ENCODE peak calls at places on chromosomes 1 and 21, in six cellular contexts. One of them, this sample, is unnamed.

GRCh38 chr21:15062566-15062965 is 2.2 kb downstream of the NRIP1 start:
- DNase-seq in right cardiac atrium: no peak
- DNase-seq in NCI-H146: no peak
- DNase-seq in dorsolateral prefrontal cortex: no peak
- DNase-seq in NCI-H1105 treated with DMSO at 0.1 percent for 48 hours: peak; percentile 29
- DNase-seq in HTR-8/SVneo: no peak
- DNase-seq in this sample: no peak

GRCh38 chr1:12488666-12489354 is 129.2 kb downstream of the DHRS3 start:
- DNase-seq in right cardiac atrium: no peak
- DNase-seq in dorsolateral prefrontal cortex: no peak
- DNase-seq in NCI-H146: no peak
- DNase-seq in NCI-H1105 treated with DMSO at 0.1 percent for 48 hours: no peak
- DNase-seq in HTR-8/SVneo: no peak
- DNase-seq in this sample: no peak

GRCh38 chr1:158067651-158068050 is 74.2 kb downstream of the KIRREL1 start:
- DNase-seq in NCI-H146: no peak
- DNase-seq in NCI-H1105 treated with DMSO at 0.1 percent for 48 hours: no peak
- DNase-seq in HTR-8/SVneo: no peak
- DNase-seq in dorsolateral prefrontal cortex: no peak
- DNase-seq in right cardiac atrium: no peak
- DNase-seq in this sample: no peak

GRCh38 chr1:7574121-7575040 is 196.7 kb upstream of the VAMP3 start:
- DNase-seq in NCI-H1105 treated with DMSO at 0.1 percent for 48 hours: no peak
- DNase-seq in dorsolateral prefrontal cortex: peak; percentile 33
- DNase-seq in HTR-8/SVneo: no peak
- DNase-seq in right cardiac atrium: no peak
- DNase-seq in NCI-H146: peak; percentile 87
- DNase-seq in this sample: peak; percentile 64

GRCh38 chr1:168863647-168864234 is 134.7 kb upstream of the DPT start:
- DNase-seq in NCI-H146: no peak
- DNase-seq in NCI-H1105 treated with DMSO at 0.1 percent for 48 hours: no peak
- DNase-seq in dorsolateral prefrontal cortex: no peak
- DNase-seq in right cardiac atrium: no peak
- DNase-seq in HTR-8/SVneo: no peak
- DNase-seq in this sample: no peak

GRCh38 chr1:110888049-110888448 is 15.1 kb downstream of the CD53 start:
- DNase-seq in dorsolateral prefrontal cortex: no peak
- DNase-seq in right cardiac atrium: no peak
- DNase-seq in HTR-8/SVneo: no peak
- DNase-seq in NCI-H1105 treated with DMSO at 0.1 percent for 48 hours: no peak
- DNase-seq in NCI-H146: no peak
- DNase-seq in this sample: no peak

GRCh38 chr1:22749919-22750670 is 39.5 kb downstream of the EPHB2 start:
- DNase-seq in NCI-H146: no peak
- DNase-seq in NCI-H1105 treated with DMSO at 0.1 percent for 48 hours: no peak
- DNase-seq in dorsolateral prefrontal cortex: no peak
- DNase-seq in right cardiac atrium: no peak
- DNase-seq in HTR-8/SVneo: peak; percentile 72
- DNase-seq in this sample: no peak

GRCh38 chr1:248841702-248842395 is 3.8 kb downstream of the ZNF672 start:
- DNase-seq in NCI-H146: no peak
- DNase-seq in dorsolateral prefrontal cortex: no peak
- DNase-seq in right cardiac atrium: peak; percentile 73
- DNase-seq in HTR-8/SVneo: no peak
- DNase-seq in NCI-H1105 treated with DMSO at 0.1 percent for 48 hours: no peak
- DNase-seq in this sample: peak; percentile 73

GRCh38 chr1:193211539-193211938 is 25.1 kb upstream of the B3GALT2 start:
- DNase-seq in NCI-H1105 treated with DMSO at 0.1 percent for 48 hours: no peak
- DNase-seq in right cardiac atrium: no peak
- DNase-seq in dorsolateral prefrontal cortex: no peak
- DNase-seq in HTR-8/SVneo: peak; percentile 30
- DNase-seq in NCI-H146: no peak
- DNase-seq in this sample: no peak

GRCh38 chr21:26739189-26739588 is 106.0 kb downstream of the ADAMTS1 start:
- DNase-seq in HTR-8/SVneo: no peak
- DNase-seq in right cardiac atrium: no peak
- DNase-seq in NCI-H146: no peak
- DNase-seq in dorsolateral prefrontal cortex: no peak
- DNase-seq in NCI-H1105 treated with DMSO at 0.1 percent for 48 hours: no peak
- DNase-seq in this sample: no peak

GRCh38 chr1:46616277-46617107 is at the start of gene MOB3C:
- DNase-seq in dorsolateral prefrontal cortex: peak; percentile 86
- DNase-seq in HTR-8/SVneo: peak; percentile 64
- DNase-seq in right cardiac atrium: peak; percentile 96
- DNase-seq in NCI-H1105 treated with DMSO at 0.1 percent for 48 hours: no peak
- DNase-seq in NCI-H146: peak; percentile 34
- DNase-seq in this sample: peak; percentile 93

GRCh38 chr1:34743775-34744174 is 11.1 kb upstream of the GJB5 start:
- DNase-seq in NCI-H1105 treated with DMSO at 0.1 percent for 48 hours: no peak
- DNase-seq in NCI-H146: no peak
- DNase-seq in right cardiac atrium: no peak
- DNase-seq in HTR-8/SVneo: no peak
- DNase-seq in dorsolateral prefrontal cortex: no peak
- DNase-seq in this sample: no peak

GRCh38 chr1:43705982-43706597 is 1.2 kb upstream of the ST3GAL3 start:
- DNase-seq in dorsolateral prefrontal cortex: no peak
- DNase-seq in NCI-H146: no peak
- DNase-seq in HTR-8/SVneo: no peak
- DNase-seq in NCI-H1105 treated with DMSO at 0.1 percent for 48 hours: no peak
- DNase-seq in right cardiac atrium: no peak
- DNase-seq in this sample: no peak

GRCh38 chr1:239879321-239880170 is 212.1 kb upstream of the FMN2 start:
- DNase-seq in NCI-H1105 treated with DMSO at 0.1 percent for 48 hours: no peak
- DNase-seq in right cardiac atrium: no peak
- DNase-seq in HTR-8/SVneo: peak; percentile 38
- DNase-seq in NCI-H146: no peak
- DNase-seq in dorsolateral prefrontal cortex: no peak
- DNase-seq in this sample: no peak

GRCh38 chr1:113415256-113416189 is 25.2 kb downstream of the MAGI3 start:
- DNase-seq in HTR-8/SVneo: no peak
- DNase-seq in dorsolateral prefrontal cortex: no peak
- DNase-seq in NCI-H1105 treated with DMSO at 0.1 percent for 48 hours: no peak
- DNase-seq in right cardiac atrium: no peak
- DNase-seq in NCI-H146: no peak
- DNase-seq in this sample: no peak

GRCh38 chr1:156316909-156317308 is 17.8 kb upstream of the VHLL start:
- DNase-seq in right cardiac atrium: no peak
- DNase-seq in dorsolateral prefrontal cortex: no peak
- DNase-seq in NCI-H1105 treated with DMSO at 0.1 percent for 48 hours: no peak
- DNase-seq in HTR-8/SVneo: no peak
- DNase-seq in NCI-H146: no peak
- DNase-seq in this sample: no peak

GRCh38 chr1:50369830-50370229 is 53.4 kb downstream of the DMRTA2 start:
- DNase-seq in NCI-H1105 treated with DMSO at 0.1 percent for 48 hours: peak; percentile 27
- DNase-seq in right cardiac atrium: no peak
- DNase-seq in dorsolateral prefrontal cortex: no peak
- DNase-seq in NCI-H146: peak; percentile 48
- DNase-seq in HTR-8/SVneo: no peak
- DNase-seq in this sample: no peak

GRCh38 chr1:93960641-93961147 is 51.5 kb upstream of the GCLM start:
- DNase-seq in NCI-H146: no peak
- DNase-seq in dorsolateral prefrontal cortex: no peak
- DNase-seq in NCI-H1105 treated with DMSO at 0.1 percent for 48 hours: peak; percentile 51
- DNase-seq in right cardiac atrium: no peak
- DNase-seq in HTR-8/SVneo: peak; percentile 56
- DNase-seq in this sample: no peak

GRCh38 chr1:39633422-39633821 is 6.0 kb downstream of the HEYL start:
- DNase-seq in dorsolateral prefrontal cortex: no peak
- DNase-seq in NCI-H1105 treated with DMSO at 0.1 percent for 48 hours: no peak
- DNase-seq in NCI-H146: no peak
- DNase-seq in right cardiac atrium: no peak
- DNase-seq in HTR-8/SVneo: no peak
- DNase-seq in this sample: no peak

GRCh38 chr21:30733026-30733425 is 14.0 kb downstream of the KRTAP21-2 start:
- DNase-seq in NCI-H146: no peak
- DNase-seq in NCI-H1105 treated with DMSO at 0.1 percent for 48 hours: no peak
- DNase-seq in right cardiac atrium: no peak
- DNase-seq in HTR-8/SVneo: no peak
- DNase-seq in dorsolateral prefrontal cortex: no peak
- DNase-seq in this sample: no peak

GRCh38 chr1:103371234-103371633 is 154.3 kb upstream of the RNPC3 start:
- DNase-seq in right cardiac atrium: no peak
- DNase-seq in HTR-8/SVneo: no peak
- DNase-seq in dorsolateral prefrontal cortex: no peak
- DNase-seq in NCI-H146: no peak
- DNase-seq in NCI-H1105 treated with DMSO at 0.1 percent for 48 hours: no peak
- DNase-seq in this sample: no peak

GRCh38 chr1:21836729-21837128 is 24.7 kb downstream of the LDLRAD2 start:
- DNase-seq in HTR-8/SVneo: no peak
- DNase-seq in right cardiac atrium: no peak
- DNase-seq in NCI-H146: no peak
- DNase-seq in NCI-H1105 treated with DMSO at 0.1 percent for 48 hours: no peak
- DNase-seq in dorsolateral prefrontal cortex: no peak
- DNase-seq in this sample: no peak

GRCh38 chr1:6205849-6206845 is at the start of gene RNF207:
- DNase-seq in HTR-8/SVneo: peak; percentile 85
- DNase-seq in dorsolateral prefrontal cortex: peak; percentile 65
- DNase-seq in NCI-H1105 treated with DMSO at 0.1 percent for 48 hours: no peak
- DNase-seq in NCI-H146: peak; percentile 76
- DNase-seq in right cardiac atrium: peak; percentile 85
- DNase-seq in this sample: no peak

This sample was measured in spleen.